ENCODE peak calls at places on chromosomes 1 and 21, in ten cellular contexts. K is RPMI8226; O is transverse colon; I is H9; C is breast epithelium; Z is activated T-cell treated with anti-CD3 and anti-CD28 coated beads for 24 hours; T is NCI-H2081; N is NCI-H82; Y is effector CD4-positive, alpha-beta T cell; W is pancreas. A is an unnamed sample.

GRCh38 chr1:180116964-180117763 is 37.5 kb upstream of the QSOX1 start:
- DNase-seq in K (no peak), O (no peak), I (no peak), C (no peak), Z (no peak), T (no peak), N (no peak), Y (no peak), W (no peak), A (peak)

GRCh38 chr1:7177438-7178126 is 392.3 kb downstream of the CAMTA1 start:
- DNase-seq in K (no peak), O (no peak), I (peak), C (no peak), Z (no peak), T (no peak), N (no peak), Y (no peak), W (no peak), A (no peak)

GRCh38 chr1:19877821-19878636 is 4.2 kb upstream of the OTUD3 start:
- DNase-seq in K (peak), O (peak), I (no peak), C (peak), Z (no peak), T (no peak), N (peak), Y (no peak), W (no peak), A (peak)

GRCh38 chr1:188220051-188220450 is 1391.3 kb downstream of the PLA2G4A start:
- DNase-seq in K (no peak), O (no peak), I (no peak), C (no peak), Z (no peak), T (no peak), N (no peak), Y (no peak), W (no peak), A (no peak)

GRCh38 chr1:21626921-21627339 is 42.2 kb downstream of the RAP1GAP start:
- DNase-seq in K (no peak), O (no peak), I (no peak), C (peak), Z (no peak), T (no peak), N (no peak), Y (no peak), W (no peak), A (no peak)

GRCh38 chr1:231385118-231385748 is 36.9 kb downstream of the EGLN1 start:
- DNase-seq in K (no peak), O (no peak), I (no peak), C (no peak), Z (no peak), T (no peak), N (no peak), Y (no peak), W (peak), A (no peak)

GRCh38 chr1:220300442-220301121 is 28.3 kb upstream of the RAB3GAP2 start:
- DNase-seq in K (peak), O (peak), I (peak), C (peak), Z (no peak), T (no peak), N (no peak), Y (no peak), W (peak), A (peak)

GRCh38 chr1:42966688-42967609 is 8.3 kb upstream of the SLC2A1 start:
- DNase-seq in K (peak), O (peak), I (peak), C (peak), Z (no peak), T (peak), N (no peak), Y (no peak), W (peak), A (peak)

GRCh38 chr1:67534627-67535065 is 104.4 kb upstream of the SERBP1 start:
- DNase-seq in K (no peak), O (no peak), I (no peak), C (no peak), Z (no peak), T (no peak), N (peak), Y (no peak), W (no peak), A (no peak)

GRCh38 chr1:226063362-226064167 is 1.0 kb downstream of the H3-3A start:
- DNase-seq in K (peak), O (peak), I (peak), C (peak), Z (peak), T (peak), N (peak), Y (peak), W (peak), A (peak)

GRCh38 chr1:73909043-73909567 is 288.9 kb downstream of the LRRIQ3 start:
- DNase-seq in K (no peak), O (no peak), I (no peak), C (no peak), Z (no peak), T (no peak), N (peak), Y (no peak), W (no peak), A (no peak)

GRCh38 chr1:242847390-242847993 is 323.0 kb upstream of the PLD5 start:
- DNase-seq in K (peak), O (no peak), I (no peak), C (no peak), Z (no peak), T (no peak), N (no peak), Y (no peak), W (no peak), A (no peak)

GRCh38 chr1:159214149-159214760 is 9.6 kb downstream of the ACKR1 start:
- DNase-seq in K (peak), O (peak), I (peak), C (peak), Z (peak), T (peak), N (peak), Y (peak), W (no peak), A (peak)

GRCh38 chr1:118304722-118305344 is 119.8 kb upstream of the SPAG17 start:
- DNase-seq in K (no peak), O (no peak), I (no peak), C (no peak), Z (no peak), T (no peak), N (peak), Y (no peak), W (no peak), A (peak)

GRCh38 chr1:46134660-46135331 is 2.4 kb upstream of the PIK3R3 start:
- DNase-seq in K (peak), O (no peak), I (no peak), C (peak), Z (no peak), T (peak), N (peak), Y (no peak), W (no peak), A (no peak)

GRCh38 chr1:77347646-77348045 is 65.8 kb downstream of the AK5 start:
- DNase-seq in K (no peak), O (no peak), I (no peak), C (no peak), Z (peak), T (no peak), N (no peak), Y (no peak), W (no peak), A (no peak)

GRCh38 chr1:73044241-73044640 is 761.9 kb upstream of the NEGR1 start:
- DNase-seq in K (no peak), O (no peak), I (no peak), C (no peak), Z (no peak), T (no peak), N (no peak), Y (no peak), W (no peak), A (no peak)

GRCh38 chr1:25797939-25798338 is 2.1 kb upstream of the SELENON start:
- DNase-seq in K (peak), O (no peak), I (peak), C (no peak), Z (no peak), T (no peak), N (peak), Y (no peak), W (no peak), A (peak)

GRCh38 chr1:98824724-98825123 is 163.2 kb downstream of the SNX7 start:
- DNase-seq in K (no peak), O (no peak), I (no peak), C (no peak), Z (no peak), T (no peak), N (no peak), Y (no peak), W (no peak), A (no peak)

GRCh38 chr1:228161381-228161780 is 4.2 kb upstream of the IBA57 start:
- DNase-seq in K (no peak), O (no peak), I (no peak), C (no peak), Z (no peak), T (no peak), N (peak), Y (no peak), W (no peak), A (no peak)

GRCh38 chr1:154751690-154752089 is 118.4 kb downstream of the KCNN3 start:
- DNase-seq in K (no peak), O (no peak), I (no peak), C (no peak), Z (no peak), T (no peak), N (no peak), Y (no peak), W (no peak), A (no peak)

GRCh38 chr1:163231385-163231784 is 28.7 kb upstream of the RGS5 start:
- DNase-seq in K (no peak), O (no peak), I (no peak), C (no peak), Z (no peak), T (no peak), N (no peak), Y (no peak), W (no peak), A (no peak)

GRCh38 chr1:196128835-196129234 is 479.4 kb downstream of the KCNT2 start:
- DNase-seq in K (no peak), O (no peak), I (no peak), C (no peak), Z (no peak), T (no peak), N (no peak), Y (no peak), W (no peak), A (no peak)

GRCh38 chr1:30218438-30218837 is 504.9 kb downstream of the MATN1 start:
- DNase-seq in K (no peak), O (no peak), I (no peak), C (no peak), Z (no peak), T (no peak), N (no peak), Y (no peak), W (no peak), A (no peak)

GRCh38 chr1:10054465-10054864 is 21.7 kb downstream of the UBE4B start:
- DNase-seq in K (no peak), O (no peak), I (no peak), C (no peak), Z (no peak), T (no peak), N (no peak), Y (no peak), W (no peak), A (no peak)

GRCh38 chr1:3561801-3562200 is 49.5 kb downstream of the MEGF6 start:
- DNase-seq in K (no peak), O (no peak), I (no peak), C (no peak), Z (no peak), T (no peak), N (no peak), Y (no peak), W (no peak), A (no peak)

GRCh38 chr21:45544449-45545235 is 2.4 kb upstream of the SLC19A1 start:
- DNase-seq in K (no peak), O (no peak), I (peak), C (no peak), Z (no peak), T (no peak), N (no peak), Y (peak), W (no peak), A (no peak)